ENCODE peak calls at places on chromosomes 3 and 15, in five cellular contexts. K is kidney epithelial cell; B is AG08396; P is occipital lobe; T is activated T-helper 1 cell treated with anti-CD3 and anti-CD28 coated beads, Interleukin-12 subunit alpha, Interleukin-12 subunit beta, Interleukin-2, Interleukin-4 antibody, amounts not matched to agents 30 ng/mL and 10 ng/mL and 1 ng/mL, durations not matched to agents 14 hours and 24 hours and 36 hours. H is an unnamed sample.

GRCh38 chr3:43178891-43179366 is 73.0 kb upstream of the POMGNT2 start:
- DNase-seq in B (no peak), K (peak), T (no peak), P (no peak), H (no peak)

GRCh38 chr3:134350266-134350665 is 24.0 kb downstream of the AMOTL2 start:
- DNase-seq in K (no peak), T (no peak), P (no peak), B (no peak), H (no peak)

GRCh38 chr3:99577160-99577559 is 61.2 kb upstream of the COL8A1 start:
- DNase-seq in T (no peak), B (no peak), P (no peak), K (no peak), H (no peak)

GRCh38 chr15:71296032-71296686 is 180.9 kb downstream of the THSD4 start:
- DNase-seq in B (no peak), P (no peak), K (peak), T (no peak), H (no peak)

GRCh38 chr3:14377044-14377837 is 25.2 kb upstream of the SLC6A6 start:
- DNase-seq in P (no peak), T (no peak), K (no peak), B (no peak), H (no peak)

GRCh38 chr3:10783360-10784346 is 32.4 kb upstream of the SLC6A11 start:
- DNase-seq in T (peak), K (no peak), P (no peak), B (peak), H (peak)

GRCh38 chr15:38274135-38274534 is 21.5 kb downstream of the SPRED1 start:
- DNase-seq in P (no peak), B (no peak), T (no peak), K (no peak), H (no peak)

GRCh38 chr3:23710555-23710954 is 95.2 kb upstream of the UBE2E1 start:
- DNase-seq in T (no peak), K (peak), B (peak), P (no peak), H (no peak)